ENCODE peak calls at places on chromosomes 2 and 18, in six cellular contexts. One of them, this sample, is unnamed.

GRCh38 chr2:226791056-226791486 is 8.5 kb downstream of the IRS1 start:
- DNase-seq in heart right ventricle: peak; percentile 65
- DNase-seq in transverse colon: peak; percentile 59
- DNase-seq in CD8-positive, alpha-beta memory T cell: no peak
- DNase-seq in CD4-positive, alpha-beta T cell: no peak
- DNase-seq in IMR-90: peak; percentile 71
- DNase-seq in this sample: peak; percentile 74

GRCh38 chr2:209431701-209432100 is 7.9 kb downstream of the MAP2 start:
- DNase-seq in heart right ventricle: no peak
- DNase-seq in transverse colon: no peak
- DNase-seq in CD8-positive, alpha-beta memory T cell: no peak
- DNase-seq in CD4-positive, alpha-beta T cell: no peak
- DNase-seq in IMR-90: peak; percentile 9
- DNase-seq in this sample: no peak

GRCh38 chr2:129297430-129297829 is 682.0 kb upstream of the RAB6C start:
- DNase-seq in heart right ventricle: no peak
- DNase-seq in transverse colon: no peak
- DNase-seq in CD8-positive, alpha-beta memory T cell: no peak
- DNase-seq in CD4-positive, alpha-beta T cell: no peak
- DNase-seq in IMR-90: no peak
- DNase-seq in this sample: no peak

GRCh38 chr2:241655516-241656189 is 18.2 kb downstream of the ATG4B start:
- DNase-seq in heart right ventricle: no peak
- DNase-seq in transverse colon: no peak
- DNase-seq in CD8-positive, alpha-beta memory T cell: no peak
- DNase-seq in CD4-positive, alpha-beta T cell: no peak
- DNase-seq in IMR-90: no peak
- DNase-seq in this sample: no peak

GRCh38 chr2:38104598-38104997 is 28.6 kb upstream of the CYP1B1 start:
- DNase-seq in heart right ventricle: no peak
- DNase-seq in transverse colon: no peak
- DNase-seq in CD8-positive, alpha-beta memory T cell: no peak
- DNase-seq in CD4-positive, alpha-beta T cell: no peak
- DNase-seq in IMR-90: no peak
- DNase-seq in this sample: no peak

GRCh38 chr2:178301595-178302324 is 107.4 kb downstream of the OSBPL6 start:
- DNase-seq in heart right ventricle: no peak
- DNase-seq in transverse colon: no peak
- DNase-seq in CD8-positive, alpha-beta memory T cell: no peak
- DNase-seq in CD4-positive, alpha-beta T cell: no peak
- DNase-seq in IMR-90: no peak
- DNase-seq in this sample: no peak

GRCh38 chr18:48982269-48982668 is 31.5 kb upstream of the SMAD7 start:
- DNase-seq in heart right ventricle: no peak
- DNase-seq in transverse colon: no peak
- DNase-seq in CD8-positive, alpha-beta memory T cell: no peak
- DNase-seq in CD4-positive, alpha-beta T cell: no peak
- DNase-seq in IMR-90: no peak
- DNase-seq in this sample: no peak

GRCh38 chr18:26637983-26638382 is 89.6 kb upstream of the KCTD1 start:
- DNase-seq in heart right ventricle: no peak
- DNase-seq in transverse colon: no peak
- DNase-seq in CD8-positive, alpha-beta memory T cell: no peak
- DNase-seq in CD4-positive, alpha-beta T cell: no peak
- DNase-seq in IMR-90: no peak
- DNase-seq in this sample: no peak

GRCh38 chr2:69493268-69493667 is 56.0 kb upstream of the NFU1 start:
- DNase-seq in heart right ventricle: peak; percentile 35
- DNase-seq in transverse colon: peak; percentile 23
- DNase-seq in CD8-positive, alpha-beta memory T cell: peak; percentile 8
- DNase-seq in CD4-positive, alpha-beta T cell: no peak
- DNase-seq in IMR-90: no peak
- DNase-seq in this sample: no peak

GRCh38 chr2:134736167-134736885 is 17.5 kb upstream of the TMEM163 start:
- DNase-seq in heart right ventricle: no peak
- DNase-seq in transverse colon: no peak
- DNase-seq in CD8-positive, alpha-beta memory T cell: no peak
- DNase-seq in CD4-positive, alpha-beta T cell: no peak
- DNase-seq in IMR-90: peak; percentile 50
- DNase-seq in this sample: no peak

GRCh38 chr2:177164584-177165052 is 48.0 kb upstream of the HNRNPA3 start:
- DNase-seq in heart right ventricle: peak; percentile 85
- DNase-seq in transverse colon: peak; percentile 89
- DNase-seq in CD8-positive, alpha-beta memory T cell: peak; percentile 72
- DNase-seq in CD4-positive, alpha-beta T cell: peak; percentile 76
- DNase-seq in IMR-90: peak; percentile 72
- DNase-seq in this sample: peak; percentile 92

GRCh38 chr18:26655614-26656400 is 107.5 kb upstream of the KCTD1 start:
- DNase-seq in heart right ventricle: peak; percentile 36
- DNase-seq in transverse colon: peak; percentile 46
- DNase-seq in CD8-positive, alpha-beta memory T cell: no peak
- DNase-seq in CD4-positive, alpha-beta T cell: no peak
- DNase-seq in IMR-90: peak; percentile 11
- DNase-seq in this sample: no peak

GRCh38 chr2:150167711-150168110 is 319.8 kb downstream of the RND3 start:
- DNase-seq in heart right ventricle: no peak
- DNase-seq in transverse colon: no peak
- DNase-seq in CD8-positive, alpha-beta memory T cell: no peak
- DNase-seq in CD4-positive, alpha-beta T cell: no peak
- DNase-seq in IMR-90: peak; percentile 77
- DNase-seq in this sample: no peak

GRCh38 chr2:113064281-113064680 is 3.5 kb upstream of the IL1F10 start:
- DNase-seq in heart right ventricle: no peak
- DNase-seq in transverse colon: no peak
- DNase-seq in CD8-positive, alpha-beta memory T cell: no peak
- DNase-seq in CD4-positive, alpha-beta T cell: no peak
- DNase-seq in IMR-90: no peak
- DNase-seq in this sample: no peak

GRCh38 chr2:37652199-37652640 is 19.2 kb downstream of the CDC42EP3 start:
- DNase-seq in heart right ventricle: no peak
- DNase-seq in transverse colon: no peak
- DNase-seq in CD8-positive, alpha-beta memory T cell: no peak
- DNase-seq in CD4-positive, alpha-beta T cell: no peak
- DNase-seq in IMR-90: peak; percentile 97
- DNase-seq in this sample: no peak

DNA sequence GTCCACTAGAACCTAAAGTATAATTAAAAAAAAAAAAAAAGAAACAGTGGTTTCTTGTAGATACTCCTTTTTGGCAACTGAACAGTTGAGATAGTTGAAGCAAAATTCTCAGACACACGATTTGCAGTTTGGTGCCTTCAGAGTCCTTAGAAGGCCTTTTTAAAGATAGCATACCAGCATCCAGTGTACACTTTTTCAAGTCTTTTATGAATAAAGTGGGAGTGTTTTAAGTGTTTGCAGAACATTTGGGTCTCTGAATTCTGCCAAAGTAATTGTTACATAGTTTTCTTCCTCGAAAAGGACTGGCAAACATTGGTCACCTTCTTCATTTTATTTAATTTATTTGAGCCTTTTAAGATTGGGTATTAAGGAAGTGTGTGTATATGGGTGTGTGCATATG is 62.3 kb downstream of the SPTBN1 start:
- DNase-seq in heart right ventricle: no peak
- DNase-seq in transverse colon: no peak
- DNase-seq in CD8-positive, alpha-beta memory T cell: no peak
- DNase-seq in CD4-positive, alpha-beta T cell: no peak
- DNase-seq in IMR-90: no peak
- DNase-seq in this sample: no peak
- H3K27ac ChIP-seq in heart right ventricle: no peak overlapping the region
- H3K27ac ChIP-seq in transverse colon: no peak overlapping the region
- H3K27ac ChIP-seq in CD8-positive, alpha-beta memory T cell: no peak overlapping the region
- H3K27ac ChIP-seq in CD4-positive, alpha-beta T cell: no peak overlapping the region
- H3K27ac ChIP-seq in IMR-90: no peak overlapping the region
- H3K27ac ChIP-seq in this sample: no peak overlapping the region

DNA sequence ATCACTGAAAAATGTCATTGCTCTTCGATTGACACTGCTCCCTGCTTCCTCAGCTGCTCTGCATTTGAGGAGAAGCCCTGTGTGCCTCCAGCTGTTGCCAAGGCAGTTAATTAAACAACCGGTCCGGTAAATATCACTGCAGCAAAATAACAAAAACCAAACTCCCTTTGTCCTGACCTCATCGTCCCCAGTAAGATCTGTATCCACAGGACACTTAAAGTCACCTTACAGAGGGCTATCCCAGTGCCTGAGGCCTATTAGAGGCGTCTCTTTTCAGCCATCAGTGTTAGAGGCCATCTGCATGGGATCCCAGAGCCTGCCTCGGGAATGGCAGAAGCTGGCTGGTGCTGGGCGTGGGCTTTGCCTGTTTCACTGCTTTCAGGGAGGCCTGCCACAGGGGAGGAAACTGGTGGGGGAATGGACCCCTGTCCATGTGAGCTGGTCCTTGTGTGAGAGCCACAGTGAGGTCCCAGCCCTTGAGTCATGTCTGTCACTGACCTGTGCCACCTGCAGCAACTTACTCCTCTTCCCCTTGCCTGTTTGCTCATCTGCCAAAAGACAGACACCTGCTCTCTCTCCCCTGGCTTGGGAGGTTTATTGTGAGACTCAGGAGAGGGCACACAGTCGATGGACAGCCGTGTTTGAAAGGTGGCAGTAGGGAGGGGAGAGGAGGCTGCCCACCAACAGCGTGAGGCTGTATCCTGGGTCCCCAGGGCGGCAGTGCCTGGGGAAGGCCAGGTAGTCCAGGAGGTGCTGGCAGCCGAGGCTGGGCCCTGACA is 117.7 kb upstream of the MCFD2 start:
- DNase-seq in heart right ventricle: no peak
- DNase-seq in transverse colon: no peak
- DNase-seq in CD8-positive, alpha-beta memory T cell: no peak
- DNase-seq in CD4-positive, alpha-beta T cell: no peak
- DNase-seq in IMR-90: no peak
- DNase-seq in this sample: no peak
- H3K27ac ChIP-seq in heart right ventricle: peak overlapping the region; percentile 92
- H3K27ac ChIP-seq in transverse colon: peak overlapping the region; percentile 87
- H3K27ac ChIP-seq in CD8-positive, alpha-beta memory T cell: no peak overlapping the region
- H3K27ac ChIP-seq in CD4-positive, alpha-beta T cell: no peak overlapping the region
- H3K27ac ChIP-seq in IMR-90: peak overlapping the region; percentile 81
- H3K27ac ChIP-seq in this sample: peak overlapping the region; percentile 91

DNA sequence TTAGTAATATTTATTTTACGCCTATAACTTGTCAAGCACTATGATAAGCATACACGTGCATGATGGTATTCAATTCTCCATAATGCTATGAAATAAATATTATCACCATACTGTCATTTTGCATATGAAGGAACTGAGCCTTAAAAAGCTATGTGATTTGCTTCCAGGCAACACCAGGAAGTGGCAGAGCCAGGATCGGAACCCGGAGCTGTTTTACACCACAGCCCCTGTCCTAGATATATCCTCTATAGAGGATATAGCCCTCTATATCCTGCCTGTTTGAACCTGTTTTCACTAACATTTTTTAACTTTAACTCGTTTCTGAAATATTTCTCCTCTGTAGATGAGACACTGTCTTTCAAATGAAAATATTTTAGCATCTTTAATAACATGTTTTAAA is 690.0 kb downstream of the SATB2 start:
- DNase-seq in heart right ventricle: no peak
- DNase-seq in transverse colon: peak; percentile 45
- DNase-seq in CD8-positive, alpha-beta memory T cell: no peak
- DNase-seq in CD4-positive, alpha-beta T cell: no peak
- DNase-seq in IMR-90: no peak
- DNase-seq in this sample: no peak
- H3K27ac ChIP-seq in heart right ventricle: no peak overlapping the region
- H3K27ac ChIP-seq in transverse colon: peak overlapping the region; percentile 83
- H3K27ac ChIP-seq in CD8-positive, alpha-beta memory T cell: no peak overlapping the region
- H3K27ac ChIP-seq in CD4-positive, alpha-beta T cell: no peak overlapping the region
- H3K27ac ChIP-seq in IMR-90: no peak overlapping the region
- H3K27ac ChIP-seq in this sample: no peak overlapping the region

GRCh38 chr2:74149249-74149530 is 1.5 kb upstream of the BOLA3 start:
- DNase-seq in heart right ventricle: no peak
- DNase-seq in transverse colon: no peak
- DNase-seq in CD8-positive, alpha-beta memory T cell: no peak
- DNase-seq in CD4-positive, alpha-beta T cell: no peak
- DNase-seq in IMR-90: no peak
- DNase-seq in this sample: no peak

GRCh38 chr2:74155830-74156229 is 8.1 kb upstream of the BOLA3 start:
- DNase-seq in heart right ventricle: no peak
- DNase-seq in transverse colon: no peak
- DNase-seq in CD8-positive, alpha-beta memory T cell: no peak
- DNase-seq in CD4-positive, alpha-beta T cell: no peak
- DNase-seq in IMR-90: no peak
- DNase-seq in this sample: no peak

GRCh38 chr2:74149570-74150319 is 2.0 kb upstream of the BOLA3 start:
- DNase-seq in heart right ventricle: no peak
- DNase-seq in transverse colon: no peak
- DNase-seq in CD8-positive, alpha-beta memory T cell: no peak
- DNase-seq in CD4-positive, alpha-beta T cell: no peak
- DNase-seq in IMR-90: no peak
- DNase-seq in this sample: no peak

GRCh38 chr2:74148457-74149248 is 941 bp upstream of the BOLA3 start:
- DNase-seq in heart right ventricle: no peak
- DNase-seq in transverse colon: no peak
- DNase-seq in CD8-positive, alpha-beta memory T cell: no peak
- DNase-seq in CD4-positive, alpha-beta T cell: no peak
- DNase-seq in IMR-90: no peak
- DNase-seq in this sample: no peak

GRCh38 chr2:74152954-74153353 is 5.2 kb upstream of the BOLA3 start:
- DNase-seq in heart right ventricle: no peak
- DNase-seq in transverse colon: no peak
- DNase-seq in CD8-positive, alpha-beta memory T cell: no peak
- DNase-seq in CD4-positive, alpha-beta T cell: no peak
- DNase-seq in IMR-90: no peak
- DNase-seq in this sample: no peak
- H3K27ac ChIP-seq in heart right ventricle: no peak overlapping the region
- H3K27ac ChIP-seq in transverse colon: no peak overlapping the region
- H3K27ac ChIP-seq in CD8-positive, alpha-beta memory T cell: no peak overlapping the region
- H3K27ac ChIP-seq in CD4-positive, alpha-beta T cell: no peak overlapping the region
- H3K27ac ChIP-seq in IMR-90: no peak overlapping the region
- H3K27ac ChIP-seq in this sample: no peak overlapping the region

DNA sequence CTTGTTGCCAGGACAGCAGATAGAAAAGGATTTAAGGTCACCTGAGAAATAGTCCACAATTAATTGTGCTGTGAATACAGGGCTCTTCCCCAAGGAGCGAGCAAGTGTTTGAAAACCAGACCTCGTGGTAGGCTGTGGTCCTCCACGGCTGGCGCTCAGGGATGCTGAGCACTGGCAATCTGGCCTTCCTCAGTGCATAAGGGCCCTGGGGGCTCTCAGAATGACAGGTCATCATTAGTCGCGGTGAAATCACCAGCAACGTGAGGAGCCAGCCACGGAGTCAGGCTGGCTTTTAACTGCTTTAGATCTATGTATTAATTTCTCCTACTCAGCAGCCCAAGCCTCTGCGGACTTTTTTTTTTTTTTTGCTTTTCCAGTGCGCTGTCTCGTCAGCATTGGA is 148.5 kb downstream of the FHOD3 start:
- DNase-seq in heart right ventricle: no peak
- DNase-seq in transverse colon: no peak
- DNase-seq in CD8-positive, alpha-beta memory T cell: no peak
- DNase-seq in CD4-positive, alpha-beta T cell: no peak
- DNase-seq in IMR-90: peak; percentile 33
- DNase-seq in this sample: no peak
- H3K27ac ChIP-seq in heart right ventricle: no peak overlapping the region
- H3K27ac ChIP-seq in transverse colon: no peak overlapping the region
- H3K27ac ChIP-seq in CD8-positive, alpha-beta memory T cell: no peak overlapping the region
- H3K27ac ChIP-seq in CD4-positive, alpha-beta T cell: no peak overlapping the region
- H3K27ac ChIP-seq in IMR-90: no peak overlapping the region
- H3K27ac ChIP-seq in this sample: no peak overlapping the region

This sample was measured in right atrium auricular region.